ENCODE peak calls at places on chromosomes 2 and 18, in five cellular contexts. M is tibial artery; P is pancreas; Q is heart left ventricle; V is CD8-positive, alpha-beta T cell. E is an unnamed sample. For H3K4me1, the result is how much of the 10 kb centered on the place peaks cover.

GRCh38 chr2:45166229-45166890 is 157.1 kb upstream of the SIX2 start:
- DNase-seq in M (no peak), P (no peak), Q (no peak), V (no peak), E (no peak)

GRCh38 chr2:26712486-26713465 is 20.3 kb downstream of the KCNK3 start:
- DNase-seq in M (peak), P (no peak), Q (no peak), V (no peak), E (peak)

GRCh38 chr2:109437325-109438090 is 176.3 kb downstream of the SEPTIN10 start:
- DNase-seq in M (peak), P (no peak), Q (no peak), V (no peak), E (no peak)

GRCh38 chr18:2606335-2606734 is 35.0 kb downstream of the NDC80 start:
- DNase-seq in M (no peak), P (no peak), Q (no peak), V (no peak), E (no peak)

GRCh38 chr2:101501443-101501842 is 26.5 kb upstream of the RFX8 start:
- DNase-seq in M (no peak), P (no peak), Q (no peak), V (no peak), E (no peak)

GRCh38 chr2:196934672-196935071 is 8.2 kb upstream of the PGAP1 start:
- DNase-seq in M (no peak), P (no peak), Q (no peak), V (no peak), E (no peak)

GRCh38 chr2:175684466-175684865 is 317.6 kb downstream of the LNPK start:
- DNase-seq in M (no peak), P (no peak), Q (no peak), V (no peak), E (no peak)

GRCh38 chr18:402129-402528 is 98.4 kb downstream of the COLEC12 start:
- DNase-seq in M (no peak), P (no peak), Q (no peak), V (no peak), E (no peak)

GRCh38 chr18:78999939-79000338 is 20.3 kb downstream of the SALL3 start:
- DNase-seq in M (no peak), P (no peak), Q (no peak), V (no peak), E (no peak)

GRCh38 chr2:70674636-70675430 is 93.2 kb downstream of the ADD2 start:
- DNase-seq in M (no peak), P (no peak), Q (no peak), V (no peak), E (no peak)

GRCh38 chr2:238493411-238493810 is 66.7 kb downstream of the ASB1 start:
- DNase-seq in M (no peak), P (no peak), Q (no peak), V (no peak), E (no peak)

GRCh38 chr2:238493880-238494572 is 67.3 kb downstream of the ASB1 start:
- DNase-seq in M (no peak), P (no peak), Q (no peak), V (no peak), E (no peak)

GRCh38 chr2:238494573-238494961 is 67.8 kb downstream of the ASB1 start:
- DNase-seq in M (no peak), P (no peak), Q (no peak), V (no peak), E (no peak)

GRCh38 chr2:238496756-238497609 is 70.3 kb downstream of the ASB1 start:
- DNase-seq in M (no peak), P (no peak), Q (no peak), V (no peak), E (no peak)

DNA sequence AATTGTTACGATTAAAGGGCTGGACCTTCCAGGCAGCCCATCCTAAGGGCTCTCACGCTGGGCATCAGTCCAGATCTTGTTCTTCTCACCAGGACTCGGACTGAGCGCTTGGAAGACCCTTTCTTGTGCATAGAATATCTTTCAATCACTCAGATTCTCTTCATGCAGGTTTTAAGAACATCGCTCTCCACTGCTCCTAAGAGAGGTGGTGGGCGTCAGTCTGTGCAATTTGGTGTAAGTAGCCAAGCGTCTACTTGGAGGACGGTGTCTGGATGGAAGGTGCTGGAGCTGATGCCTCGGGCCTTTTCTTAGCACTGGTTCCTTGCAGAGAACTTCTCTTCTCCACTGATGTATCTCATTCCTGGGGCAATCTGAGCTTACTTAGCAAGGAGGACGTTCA is 68.7 kb downstream of the ASB1 start:
- DNase-seq in M (no peak), P (no peak), Q (no peak), V (no peak), E (no peak)
- H3K4me1 ChIP-seq in M (under half), P (under half), Q (under half), V (under half), E (under half)

GRCh38 chr2:48124592-48124991 is 218.3 kb upstream of the FBXO11 start:
- DNase-seq in M (no peak), P (no peak), Q (no peak), V (no peak), E (no peak)
- TF ChIP-seq CTCF in M (no peak), P (no peak), Q (no peak), V (no peak), E (no peak)

GRCh38 chr2:227163445-227163997 is 484 bp downstream of the COL4A4 start:
- DNase-seq in M (no peak), P (peak), Q (no peak), V (no peak), E (no peak)

GRCh38 chr2:227160164-227160563 is 3.8 kb downstream of the COL4A4 start:
- DNase-seq in M (no peak), P (no peak), Q (no peak), V (no peak), E (no peak)

GRCh38 chr2:227161947-227162346 is 2.1 kb downstream of the COL4A4 start:
- DNase-seq in M (no peak), P (no peak), Q (no peak), V (no peak), E (no peak)

GRCh38 chr2:227164745-227165350 is 424 bp downstream of the COL4A3 start:
- DNase-seq in M (no peak), P (peak), Q (no peak), V (no peak), E (no peak)

DNA sequence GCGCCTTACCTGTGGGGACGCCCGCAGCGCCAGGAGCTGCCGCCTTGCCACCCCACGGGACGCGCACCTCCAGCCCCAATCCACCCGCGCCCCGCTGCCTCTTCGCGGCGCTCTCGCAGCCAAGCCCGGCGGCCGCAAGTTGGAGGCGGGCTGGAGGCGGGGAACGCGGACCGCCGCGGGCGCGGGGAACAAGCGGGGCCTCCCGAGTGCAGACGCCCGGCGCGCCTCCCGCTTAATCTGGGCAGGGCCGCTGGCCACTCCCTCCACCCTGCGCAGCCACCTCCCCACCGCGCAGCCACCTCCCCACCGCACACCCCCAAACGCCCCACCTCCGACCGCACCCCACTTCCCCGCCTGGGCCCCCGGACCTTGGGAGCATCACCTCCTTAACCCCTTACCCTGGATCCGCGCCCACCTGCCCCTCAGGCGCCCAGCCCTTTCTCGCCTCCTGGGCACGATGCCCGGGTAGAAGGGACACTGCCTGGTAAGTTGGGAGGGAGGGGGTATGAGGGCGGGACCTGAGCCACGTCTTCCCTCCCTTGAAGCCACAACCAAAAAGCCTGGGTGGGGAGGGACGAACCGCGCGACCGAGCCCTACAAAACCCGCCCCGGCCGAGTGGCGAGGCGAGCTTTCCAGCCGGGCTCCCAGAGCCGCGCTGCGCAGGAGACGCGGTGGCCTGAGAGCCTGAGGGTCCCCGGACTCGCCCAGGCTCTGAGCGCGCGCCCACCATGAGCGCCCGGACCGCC is at the start of the genes COL4A3 and COL4A4:
- DNase-seq in M (peak), P (peak), Q (peak), V (no peak), E (no peak)
- H3K4me3 ChIP-seq in M (peak), P (peak), Q (peak), V (peak), E (no peak)

DNA sequence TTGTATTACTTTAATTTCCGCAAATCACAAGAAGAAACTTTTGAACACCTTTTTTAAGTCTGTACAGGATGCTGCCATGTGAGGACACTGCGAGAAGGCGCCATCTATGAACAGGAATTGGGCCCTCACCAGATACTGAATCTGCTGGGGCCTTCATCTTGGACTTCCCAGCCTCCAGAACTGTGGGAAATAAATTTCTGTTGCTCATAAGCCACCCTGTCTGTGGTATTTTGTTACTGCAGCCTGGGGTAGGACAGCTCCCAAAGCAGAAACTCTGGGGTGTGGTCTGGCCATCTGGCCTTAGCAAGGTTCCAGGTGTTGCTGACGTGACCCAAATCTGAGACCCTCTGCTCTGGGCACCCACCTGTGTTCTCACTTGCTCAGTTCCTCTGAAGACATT is 16.5 kb downstream of the UXS1 start:
- DNase-seq in M (no peak), P (no peak), Q (no peak), V (no peak), E (no peak)
- H3K4me1 ChIP-seq in M (under half), P (under half), Q (under half), V (half or more), E (under half)

GRCh38 chr2:69013123-69013836 is at the start of gene ANTXR1:
- DNase-seq in M (peak), P (peak), Q (peak), V (no peak), E (peak)
- TF ChIP-seq CTCF in M (no peak), P (no peak), Q (no peak), V (no peak), E (no peak)

GRCh38 chr2:42984081-42984480 is 191.7 kb upstream of the HAAO start:
- DNase-seq in M (no peak), P (no peak), Q (no peak), V (no peak), E (no peak)
- H3K4me3 ChIP-seq in M (no peak), P (no peak), Q (no peak), V (no peak), E (no peak)

GRCh38 chr2:203787954-203788353 is 79.6 kb upstream of the CTLA4 start:
- DNase-seq in M (no peak), P (no peak), Q (no peak), V (no peak), E (no peak)

GRCh38 chr2:203783496-203784203 is 77.2 kb downstream of the CD28 start:
- DNase-seq in M (no peak), P (no peak), Q (no peak), V (no peak), E (no peak)

GRCh38 chr2:203786912-203787311 is 80.5 kb downstream of the CD28 start:
- DNase-seq in M (no peak), P (no peak), Q (peak), V (no peak), E (no peak)

GRCh38 chr2:203790134-203790533 is 77.4 kb upstream of the CTLA4 start:
- DNase-seq in M (no peak), P (no peak), Q (no peak), V (no peak), E (no peak)

GRCh38 chr2:203789613-203790012 is 78.0 kb upstream of the CTLA4 start:
- DNase-seq in M (no peak), P (no peak), Q (no peak), V (no peak), E (no peak)
- H3K4me1 ChIP-seq in M (under half), P (under half), Q (under half), V (under half), E (under half)

E was measured in BE2C.